ENCODE peak calls at places on chromosomes 3 and 15, in eight cellular contexts. F, I, N, X, A, R, T and L are unnamed samples. For H3K9me3 and H3K4me1, the result is how much of the 10 kb centered on the place peaks cover.

GRCh38 chr3:139317660-139318430 is 26.0 kb upstream of the MRPS22 start:
- DNase-seq in A (no peak), R (no peak), N (no peak), F (no peak), I (no peak), T (no peak), X (peak), L (no peak)

GRCh38 chr15:88657326-88658069 is 18.7 kb downstream of the ISG20 start:
- DNase-seq in T (no peak), X (peak), R (no peak), N (no peak), F (no peak), A (no peak), I (peak), L (no peak)

GRCh38 chr3:55160241-55160877 is 232.5 kb upstream of the LRTM1 start:
- DNase-seq in F (peak), T (peak), X (peak), A (no peak), N (no peak), R (peak), I (peak), L (no peak)

GRCh38 chr3:78972617-78973301 is 795.0 kb downstream of the ROBO1 start:
- DNase-seq in R (no peak), T (no peak), A (no peak), F (no peak), N (no peak), X (no peak), I (no peak), L (no peak)

GRCh38 chr15:55661431-55661830 is 73.3 kb upstream of the PYGO1 start:
- DNase-seq in T (no peak), A (no peak), I (peak), X (peak), N (no peak), F (no peak), R (no peak), L (no peak)

GRCh38 chr3:153354641-153355040 is 192.6 kb downstream of the RAP2B start:
- DNase-seq in A (no peak), N (no peak), T (no peak), I (no peak), X (no peak), F (no peak), R (no peak), L (no peak)

GRCh38 chr3:152538518-152538917 is 269.8 kb downstream of the MBNL1 start:
- DNase-seq in R (no peak), X (no peak), A (no peak), T (no peak), I (no peak), F (no peak), N (no peak), L (no peak)

GRCh38 chr3:192170031-192170430 is 557.3 kb downstream of the FGF12 start:
- DNase-seq in I (no peak), N (no peak), T (no peak), X (no peak), A (no peak), F (no peak), R (no peak), L (no peak)

GRCh38 chr15:100043069-100043641 is 298.6 kb downstream of the ADAMTS17 start:
- DNase-seq in N (peak), F (no peak), T (peak), R (peak), X (peak), I (peak), A (no peak), L (no peak)

GRCh38 chr15:84818221-84819131 is 1.3 kb downstream of the ALPK3 start:
- DNase-seq in X (peak), R (peak), A (no peak), N (no peak), I (peak), T (peak), F (peak), L (no peak)

GRCh38 chr15:71118345-71118744 is 3.1 kb downstream of the THSD4 start:
- DNase-seq in I (no peak), A (no peak), F (no peak), T (no peak), X (no peak), R (no peak), N (no peak), L (no peak)

GRCh38 chr3:178443634-178444033 is 92.6 kb upstream of the KCNMB2 start:
- DNase-seq in F (no peak), X (no peak), R (no peak), I (peak), T (no peak), A (no peak), N (no peak), L (no peak)

GRCh38 chr3:30502742-30503073 is 103.7 kb upstream of the TGFBR2 start:
- DNase-seq in A (no peak), I (peak), X (no peak), F (no peak), T (no peak), N (no peak), R (no peak), L (no peak)

GRCh38 chr15:69554321-69554961 is 101.8 kb downstream of the RPLP1 start:
- DNase-seq in I (peak), A (no peak), F (no peak), R (no peak), X (peak), T (no peak), N (no peak), L (no peak)

GRCh38 chr3:159936541-159936940 is 52.1 kb upstream of the IL12A start:
- DNase-seq in N (no peak), A (no peak), R (no peak), T (no peak), I (peak), X (no peak), F (no peak), L (no peak)

GRCh38 chr15:39511000-39511914 is 69.6 kb upstream of the THBS1 start:
- DNase-seq in X (peak), A (no peak), F (peak), N (no peak), T (peak), I (peak), R (peak), L (no peak)

GRCh38 chr3:180913582-180914404 is 1.3 kb downstream of the FXR1 start:
- DNase-seq in N (no peak), F (no peak), R (no peak), I (peak), X (no peak), A (no peak), T (no peak), L (no peak)

GRCh38 chr3:149151843-149152242 is 22.4 kb downstream of the HPS3 start:
- DNase-seq in F (no peak), N (no peak), R (no peak), X (no peak), I (peak), T (no peak), A (no peak), L (no peak)

GRCh38 chr3:127455541-127456450 is 134.7 kb downstream of the TPRA1 start:
- DNase-seq in R (peak), X (peak), N (no peak), F (peak), T (peak), A (no peak), I (peak), L (peak)

GRCh38 chr3:12990306-12990705 is 82.9 kb downstream of the IQSEC1 start:
- DNase-seq in N (no peak), X (peak), A (no peak), F (no peak), I (no peak), R (no peak), T (no peak), L (no peak)

GRCh38 chr15:25058080-25058785 is 103.4 kb downstream of the SNRPN start:
- DNase-seq in A (no peak), N (no peak), R (peak), T (no peak), I (no peak), X (no peak), F (no peak), L (no peak)
- H3K9me3 ChIP-seq in A (half or more), N (half or more), R (under half), T (under half), I (under half), X (half or more), F (under half), L (half or more)

GRCh38 chr15:53447053-53447574 is 312.3 kb downstream of the WDR72 start:
- DNase-seq in F (no peak), X (no peak), T (no peak), N (no peak), R (no peak), I (no peak), A (no peak), L (no peak)
- H3K4me1 ChIP-seq in F (under half), X (under half), T (under half), N (under half), R (under half), I (under half), A (under half), L (under half)

GRCh38 chr3:170360476-170360875 is 3.0 kb downstream of the SKIL start:
- DNase-seq in R (no peak), T (no peak), A (no peak), X (no peak), N (no peak), I (peak), F (no peak), L (no peak)

GRCh38 chr3:170360916-170361315 is 3.4 kb downstream of the SKIL start:
- DNase-seq in F (no peak), R (no peak), X (no peak), T (no peak), I (no peak), A (no peak), N (no peak), L (no peak)

GRCh38 chr3:170359178-170359704 is 1.7 kb downstream of the SKIL start:
- DNase-seq in X (no peak), F (no peak), I (no peak), T (no peak), N (no peak), R (no peak), A (no peak), L (no peak)

GRCh38 chr3:170363471-170363994 is 6.0 kb downstream of the SKIL start:
- DNase-seq in N (no peak), F (no peak), I (no peak), A (no peak), T (no peak), R (no peak), X (no peak), L (no peak)

GRCh38 chr3:170361711-170362110 is 4.2 kb downstream of the SKIL start:
- DNase-seq in F (no peak), I (no peak), N (no peak), R (no peak), X (no peak), T (no peak), A (no peak), L (no peak)
- H3K27ac ChIP-seq in F (no peak), I (no peak), N (no peak), R (no peak), X (no peak), T (no peak), A (no peak), L (no peak)

GRCh38 chr3:7658294-7658693 is 797.4 kb downstream of the GRM7 start:
- DNase-seq in N (no peak), A (no peak), F (no peak), X (no peak), T (no peak), I (no peak), R (no peak), L (no peak)
- H3K9me3 ChIP-seq in N (under half), A (under half), F (under half), X (under half), T (under half), I (under half), R (under half), L (under half)

GRCh38 chr3:10694194-10694593 is 121.8 kb upstream of the SLC6A11 start:
- DNase-seq in N (no peak), I (no peak), F (no peak), X (no peak), R (no peak), A (no peak), T (no peak), L (no peak)

GRCh38 chr3:10692039-10692438 is 124.0 kb upstream of the SLC6A11 start:
- DNase-seq in F (no peak), X (no peak), I (no peak), T (no peak), A (no peak), N (no peak), R (no peak), L (no peak)

GRCh38 chr3:10697918-10698317 is 118.1 kb upstream of the SLC6A11 start:
- DNase-seq in I (no peak), A (no peak), T (no peak), N (no peak), X (no peak), R (no peak), F (no peak), L (no peak)

GRCh38 chr3:10695595-10696285 is 120.3 kb upstream of the SLC6A11 start:
- DNase-seq in A (no peak), N (no peak), T (no peak), I (no peak), F (no peak), X (no peak), R (no peak), L (no peak)

DNA sequence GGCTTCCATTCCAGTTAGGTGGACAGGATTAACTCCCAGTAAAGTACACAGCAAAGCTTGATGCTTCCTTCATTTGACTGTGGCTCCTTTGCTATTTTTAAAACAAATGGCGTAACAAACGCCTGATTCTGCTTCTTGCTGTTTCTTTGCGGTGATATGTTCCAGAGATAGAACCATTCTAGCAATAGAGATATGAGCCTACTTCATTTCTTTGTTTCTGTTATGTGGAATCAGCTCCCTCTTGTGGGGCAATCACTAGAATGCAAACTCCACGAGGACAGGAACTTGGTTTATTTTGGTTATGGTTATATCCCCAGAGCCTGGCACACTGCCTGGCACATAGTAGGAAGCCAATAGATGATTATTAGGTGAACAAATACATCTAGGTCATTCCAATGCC is 122.6 kb upstream of the SLC6A11 start:
- DNase-seq in T (no peak), X (no peak), A (no peak), R (no peak), I (peak), F (no peak), N (no peak), L (no peak)
- H3K4me1 ChIP-seq in T (under half), X (under half), A (under half), R (under half), I (under half), F (under half), N (under half), L (under half)

GRCh38 chr3:41573591-41573990 is 374.3 kb downstream of the CTNNB1 start:
- DNase-seq in I (no peak), X (no peak), A (no peak), T (no peak), N (no peak), F (no peak), R (no peak), L (no peak)

GRCh38 chr3:41575754-41576153 is 376.4 kb downstream of the CTNNB1 start:
- DNase-seq in X (no peak), T (no peak), A (no peak), F (no peak), I (no peak), R (no peak), N (no peak), L (no peak)

GRCh38 chr3:41574900-41575299 is 375.6 kb downstream of the CTNNB1 start:
- DNase-seq in R (no peak), X (no peak), F (no peak), T (no peak), A (no peak), N (no peak), I (peak), L (no peak)

GRCh38 chr3:41569632-41570338 is 370.5 kb downstream of the CTNNB1 start:
- DNase-seq in I (no peak), R (no peak), T (no peak), X (no peak), A (no peak), N (no peak), F (no peak), L (no peak)

DNA sequence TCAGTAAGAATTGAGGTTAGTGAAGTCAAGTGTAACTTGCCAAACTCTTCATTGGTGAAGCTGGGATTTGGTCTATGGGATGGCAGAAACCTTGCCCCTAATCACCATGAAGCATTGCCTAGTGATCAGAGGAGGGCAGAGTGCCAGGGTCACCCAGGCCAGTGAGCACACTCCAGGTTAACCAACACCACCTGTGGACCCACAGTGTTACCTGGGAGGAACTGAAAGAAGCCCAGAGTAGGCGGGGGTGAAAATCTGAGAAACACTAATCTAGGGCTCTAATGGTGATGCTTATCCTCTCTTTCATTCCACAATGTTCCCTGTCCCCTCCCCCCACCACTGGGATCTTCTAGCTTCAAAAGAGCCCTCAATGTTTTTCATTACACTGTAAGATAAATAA is 372.8 kb downstream of the CTNNB1 start:
- DNase-seq in A (no peak), T (no peak), I (no peak), R (no peak), F (no peak), X (no peak), N (no peak), L (no peak)
- H3K27ac ChIP-seq in A (no peak), T (no peak), I (no peak), R (no peak), F (no peak), X (no peak), N (no peak), L (no peak)

GRCh38 chr15:27704939-27705514 is 394.1 kb downstream of the OCA2 start:
- DNase-seq in I (no peak), N (no peak), F (no peak), R (no peak), A (no peak), T (no peak), X (no peak), L (no peak)
- H3K9me3 ChIP-seq in I (under half), N (under half), F (under half), R (under half), A (under half), T (under half), X (under half), L (under half)

GRCh38 chr3:155208183-155208582 is 85.3 kb downstream of the STRIT1 start:
- DNase-seq in I (no peak), N (no peak), X (no peak), R (no peak), F (no peak), T (no peak), A (no peak), L (no peak)

GRCh38 chr3:155197786-155198185 is 95.7 kb downstream of the STRIT1 start:
- DNase-seq in X (no peak), N (no peak), T (no peak), I (no peak), A (no peak), R (no peak), F (no peak), L (no peak)

GRCh38 chr3:155204851-155205250 is 88.6 kb downstream of the STRIT1 start:
- DNase-seq in A (no peak), I (no peak), R (no peak), F (no peak), T (no peak), X (no peak), N (no peak), L (no peak)

GRCh38 chr3:155202626-155203025 is 90.9 kb downstream of the STRIT1 start:
- DNase-seq in F (no peak), A (no peak), I (peak), T (no peak), N (no peak), R (no peak), X (no peak), L (no peak)
- H3K4me1 ChIP-seq in F (under half), A (under half), I (under half), T (under half), N (under half), R (under half), X (under half), L (under half)